ENCODE peak calls at places on chromosomes 5 and 9, in eight cellular contexts. T, U, P, L, C, Z, X and R are unnamed samples.

GRCh38 chr9:561430-561829 is 280.1 kb upstream of the DMRT1 start:
- DNase-seq in Z (no peak), C (no peak), X (no peak), T (no peak), L (no peak), P (no peak), U (no peak), R (no peak)

GRCh38 chr5:81718300-81718699 is 32.6 kb downstream of the SSBP2 start:
- DNase-seq in T (no peak), P (no peak), U (no peak), L (no peak), Z (no peak), X (no peak), C (no peak), R (no peak)

GRCh38 chr9:127970401-127971313 is 10.1 kb downstream of the EEIG1 start:
- DNase-seq in Z (no peak), T (no peak), U (no peak), X (no peak), L (peak), P (no peak), C (peak), R (no peak)

GRCh38 chr5:136087961-136088871 is 44.4 kb upstream of the SMAD5 start:
- DNase-seq in P (peak), Z (no peak), C (no peak), X (peak), T (no peak), U (no peak), L (peak), R (peak)

GRCh38 chr5:26259081-26259480 is 779.3 kb downstream of the CDH9 start:
- DNase-seq in L (no peak), X (no peak), U (no peak), P (no peak), Z (no peak), C (no peak), T (no peak), R (no peak)

GRCh38 chr5:157470616-157471015 is 10.6 kb downstream of the NIPAL4 start:
- DNase-seq in L (no peak), P (no peak), T (no peak), X (no peak), Z (no peak), U (no peak), C (no peak), R (no peak)

GRCh38 chr5:123708074-123708806 is 196.3 kb downstream of the CSNK1G3 start:
- DNase-seq in X (no peak), L (no peak), C (no peak), T (no peak), P (no peak), Z (no peak), U (no peak), R (no peak)

GRCh38 chr9:91725651-91726050 is 224.4 kb downstream of the ROR2 start:
- DNase-seq in P (no peak), T (no peak), Z (no peak), C (peak), L (no peak), X (no peak), U (no peak), R (no peak)

GRCh38 chr5:132807163-132807838 is 5.8 kb upstream of the SOWAHA start:
- DNase-seq in U (peak), C (no peak), X (peak), P (no peak), L (peak), Z (peak), T (no peak), R (no peak)

GRCh38 chr9:137882506-137882821 is 4.9 kb downstream of the CACNA1B start:
- DNase-seq in T (no peak), X (no peak), P (no peak), C (no peak), U (no peak), L (no peak), Z (no peak), R (no peak)

GRCh38 chr5:177040814-177041410 is 18.4 kb downstream of the ZNF346 start:
- DNase-seq in P (no peak), T (no peak), U (no peak), X (no peak), C (no peak), Z (no peak), L (no peak), R (peak)

GRCh38 chr5:127442085-127442484 is 75.4 kb upstream of the PRRC1 start:
- DNase-seq in C (no peak), L (no peak), T (no peak), P (no peak), U (peak), X (no peak), Z (no peak), R (no peak)

GRCh38 chr9:68651280-68651893 is 53.7 kb upstream of the PIP5K1B start:
- DNase-seq in C (no peak), L (no peak), P (no peak), T (no peak), Z (no peak), X (no peak), U (no peak), R (no peak)

GRCh38 chr5:65066385-65066784 is 297.7 kb downstream of the CWC27 start:
- DNase-seq in U (no peak), X (no peak), C (peak), L (no peak), T (no peak), Z (no peak), P (no peak), R (no peak)

GRCh38 chr9:71962328-71962727 is 50.9 kb downstream of the C9orf85 start:
- DNase-seq in U (no peak), T (no peak), P (no peak), X (no peak), Z (no peak), C (no peak), L (no peak), R (no peak)

GRCh38 chr5:124438390-124439380 is 307.8 kb downstream of the ZNF608 start:
- DNase-seq in U (no peak), P (no peak), L (no peak), C (peak), X (no peak), Z (no peak), T (no peak), R (no peak)

GRCh38 chr5:112757468-112758208 is 20.0 kb downstream of the APC start:
- DNase-seq in P (no peak), L (no peak), C (no peak), U (peak), T (no peak), Z (no peak), X (no peak), R (no peak)

GRCh38 chr5:29229461-29229860 is 1964.0 kb upstream of the CDH6 start:
- DNase-seq in T (no peak), U (no peak), X (no peak), Z (no peak), P (no peak), C (no peak), L (no peak), R (no peak)

GRCh38 chr9:124658165-124659017 is 112.7 kb downstream of the NR6A1 start:
- DNase-seq in Z (peak), C (peak), L (peak), X (peak), T (no peak), P (peak), U (peak), R (peak)
- TF ChIP-seq POLR2A in Z (peak), C (no peak), L (peak), X (no peak), T (no peak), P (no peak), U (peak), R (no peak)

GRCh38 chr5:142025637-142026036 is 12.8 kb upstream of the GNPDA1 start:
- DNase-seq in L (no peak), C (no peak), P (no peak), X (no peak), U (no peak), T (no peak), Z (no peak), R (no peak)
- H3K4me3 ChIP-seq in L (no peak), C (no peak), P (peak), X (no peak), U (peak), T (peak), Z (no peak), R (no peak)

GRCh38 chr9:133375724-133376654 is at the start of the genes STKLD1 and SURF4:
- DNase-seq in T (peak), P (peak), U (peak), C (peak), Z (peak), X (peak), L (peak), R (peak)
- TF ChIP-seq POLR2A in T (peak), P (peak), U (peak), C (peak), Z (peak), X (no peak), L (peak), R (peak)

GRCh38 chr9:98569491-98569890 is 139.2 kb downstream of the GABBR2 start:
- DNase-seq in Z (no peak), U (no peak), P (no peak), T (no peak), L (no peak), C (no peak), X (no peak), R (no peak)
- H3K4me3 ChIP-seq in Z (no peak), U (no peak), P (no peak), T (no peak), L (no peak), C (no peak), X (no peak), R (no peak)